ENCODE peak calls at places on chromosomes 5 and 9, in five cellular contexts. One of them, this sample, is unnamed.

GRCh38 chr5:321233-321725 is at the start of gene AHRR:
- DNase-seq in SHP77: peak; percentile 51
- DNase-seq in effector memory CD4-positive, alpha-beta T cell: no peak
- DNase-seq in ELR: peak; percentile 83
- DNase-seq in mucosa of descending colon: peak; percentile 86
- DNase-seq in this sample: no peak

GRCh38 chr9:104895572-104895971 is 32.4 kb downstream of the ABCA1 start:
- DNase-seq in SHP77: no peak
- DNase-seq in mucosa of descending colon: no peak
- DNase-seq in ELR: peak; percentile 98
- DNase-seq in effector memory CD4-positive, alpha-beta T cell: no peak
- DNase-seq in this sample: no peak

GRCh38 chr5:142726188-142726731 is 40.4 kb upstream of the FGF1 start:
- DNase-seq in SHP77: no peak
- DNase-seq in effector memory CD4-positive, alpha-beta T cell: no peak
- DNase-seq in mucosa of descending colon: no peak
- DNase-seq in ELR: peak; percentile 72
- DNase-seq in this sample: no peak

GRCh38 chr5:78566747-78567449 is 81.7 kb downstream of the LHFPL2 start:
- DNase-seq in effector memory CD4-positive, alpha-beta T cell: no peak
- DNase-seq in ELR: peak; percentile 74
- DNase-seq in SHP77: no peak
- DNase-seq in mucosa of descending colon: no peak
- DNase-seq in this sample: no peak

GRCh38 chr9:12771891-12772290 is 2.9 kb upstream of the LURAP1L start:
- DNase-seq in ELR: peak; percentile 72
- DNase-seq in mucosa of descending colon: no peak
- DNase-seq in SHP77: no peak
- DNase-seq in effector memory CD4-positive, alpha-beta T cell: no peak
- DNase-seq in this sample: no peak

GRCh38 chr9:129888085-129888808 is 53.0 kb downstream of the USP20 start:
- DNase-seq in mucosa of descending colon: peak; percentile 77
- DNase-seq in ELR: no peak
- DNase-seq in SHP77: no peak
- DNase-seq in effector memory CD4-positive, alpha-beta T cell: peak; percentile 94
- DNase-seq in this sample: peak; percentile 91

GRCh38 chr5:145495741-145496140 is 339.4 kb downstream of the PRELID2 start:
- DNase-seq in SHP77: no peak
- DNase-seq in effector memory CD4-positive, alpha-beta T cell: no peak
- DNase-seq in ELR: peak; percentile 89
- DNase-seq in mucosa of descending colon: no peak
- DNase-seq in this sample: no peak

GRCh38 chr9:70113403-70114022 is 69.9 kb downstream of the MAMDC2 start:
- DNase-seq in effector memory CD4-positive, alpha-beta T cell: no peak
- DNase-seq in ELR: peak; percentile 74
- DNase-seq in SHP77: peak; percentile 30
- DNase-seq in mucosa of descending colon: peak; percentile 51
- DNase-seq in this sample: no peak

GRCh38 chr5:173468821-173469251 is 140.6 kb upstream of the STC2 start:
- DNase-seq in SHP77: no peak
- DNase-seq in mucosa of descending colon: no peak
- DNase-seq in effector memory CD4-positive, alpha-beta T cell: no peak
- DNase-seq in ELR: no peak
- DNase-seq in this sample: no peak